ENCODE peak calls at places on chromosomes 2 and 18, in eight cellular contexts. B is fibroblast of lung, D is spleen, X is H9, P is IMR-90, E is tibial artery, C is NT2/D1, Q is cardiac muscle cell. G is an unnamed sample.

GRCh38 chr2:239555566-239555895 is 154.7 kb upstream of the HDAC4 start:
- DNase-seq in E (peak; percentile 3), X (no peak), Q (no peak), C (no peak), B (no peak), D (no peak), P (no peak), G (no peak)

GRCh38 chr2:12861344-12861942 is 144.7 kb downstream of the TRIB2 start:
- DNase-seq in Q (no peak), E (no peak), C (no peak), P (peak; percentile 78), B (peak; percentile 63), X (no peak), D (no peak), G (no peak)

GRCh38 chr2:106827178-106827577 is 58.8 kb downstream of the ST6GAL2 start:
- DNase-seq in B (peak; percentile 44), E (no peak), X (no peak), Q (no peak), D (no peak), P (no peak), C (no peak), G (no peak)

GRCh38 chr2:75381032-75381431 is 179.7 kb downstream of the EVA1A start:
- DNase-seq in Q (no peak), X (no peak), B (no peak), D (no peak), E (no peak), C (no peak), P (no peak), G (no peak)

GRCh38 chr2:20650412-20650879 is 452 bp downstream of the HS1BP3 start:
- DNase-seq in Q (no peak), D (no peak), P (peak; percentile 38), C (no peak), X (peak; percentile 54), E (no peak), B (peak; percentile 38), G (peak; percentile 54)

GRCh38 chr2:217398101-217398500 is 538.2 kb upstream of the TNP1 start:
- DNase-seq in B (peak; percentile 63), C (no peak), E (no peak), Q (no peak), X (no peak), D (no peak), P (no peak), G (no peak)

GRCh38 chr2:2542316-2542715 is 211.2 kb upstream of the MYT1L start:
- DNase-seq in X (no peak), E (peak; percentile 51), C (no peak), Q (no peak), D (no peak), B (no peak), P (no peak), G (no peak)

GRCh38 chr2:61470122-61470951 is 550 bp downstream of the USP34 start:
- DNase-seq in E (peak; percentile 93), P (no peak), C (no peak), X (peak; percentile 88), B (peak; percentile 66), Q (peak; percentile 91), D (peak; percentile 96), G (peak; percentile 96)

GRCh38 chr2:72940786-72941185 is 23.5 kb downstream of the EMX1 start:
- DNase-seq in D (no peak), C (peak; percentile 86), B (peak; percentile 66), P (peak; percentile 81), E (no peak), X (no peak), Q (no peak), G (peak; percentile 48)

GRCh38 chr2:157178865-157179264 is 78.6 kb upstream of the GALNT5 start:
- DNase-seq in C (no peak), D (no peak), P (no peak), Q (no peak), B (no peak), E (no peak), X (no peak), G (no peak)

GRCh38 chr2:30106543-30106942 is 40.3 kb upstream of the YPEL5 start:
- DNase-seq in X (no peak), E (no peak), B (peak; percentile 83), C (no peak), D (no peak), P (peak; percentile 47), Q (no peak), G (no peak)

GRCh38 chr18:31241900-31242409 is 76.0 kb upstream of the DSG1 start:
- DNase-seq in D (no peak), E (no peak), Q (peak; percentile 39), B (peak; percentile 58), P (peak; percentile 16), X (peak; percentile 67), C (no peak), G (peak; percentile 78)

GRCh38 chr2:225400546-225400945 is 1.0 kb downstream of the NYAP2 start:
- DNase-seq in C (no peak), X (no peak), E (no peak), Q (no peak), P (no peak), B (no peak), D (no peak), G (no peak)

GRCh38 chr2:121408641-121409040 is 122.0 kb upstream of the RNU4ATAC start:
- DNase-seq in X (no peak), P (peak; percentile 82), B (peak; percentile 29), Q (no peak), E (no peak), C (no peak), D (no peak), G (no peak)

GRCh38 chr2:186852508-186852907 is 3.5 kb upstream of the ZSWIM2 start:
- DNase-seq in Q (no peak), P (no peak), X (no peak), D (no peak), B (no peak), E (no peak), C (no peak), G (no peak)

GRCh38 chr2:110106642-110107041 is 9.0 kb downstream of the MALL start:
- DNase-seq in D (no peak), X (no peak), Q (no peak), B (peak; percentile 97), E (no peak), P (peak; percentile 93), C (no peak), G (no peak)
- H3K4me1 ChIP-seq in D (peaks cover 19% of the 10 kb centered on the region), X (no peaks in the 10 kb centered on the region), Q (no peaks in the 10 kb centered on the region), B (peaks cover 31% of the 10 kb centered on the region), E (peaks cover 8% of the 10 kb centered on the region), P (peaks cover 29% of the 10 kb centered on the region), C (no peaks in the 10 kb centered on the region), G (no peaks in the 10 kb centered on the region)

GRCh38 chr2:134134827-134135226 is 119.0 kb upstream of the MGAT5 start:
- DNase-seq in C (no peak), D (no peak), P (no peak), E (no peak), X (no peak), B (no peak), Q (no peak), G (no peak)

GRCh38 chr2:134137182-134137595 is 116.7 kb upstream of the MGAT5 start:
- DNase-seq in P (peak; percentile 55), Q (peak; percentile 79), C (no peak), E (no peak), D (no peak), B (peak; percentile 75), X (no peak), G (no peak)

GRCh38 chr2:134138115-134138514 is 115.8 kb upstream of the MGAT5 start:
- DNase-seq in C (no peak), Q (no peak), P (peak; percentile 45), E (no peak), X (no peak), D (no peak), B (peak; percentile 52), G (no peak)

GRCh38 chr2:134135793-134136192 is 118.1 kb upstream of the MGAT5 start:
- DNase-seq in P (no peak), Q (no peak), D (no peak), C (no peak), B (no peak), X (no peak), E (no peak), G (no peak)

GRCh38 chr2:134136702-134137101 is 117.2 kb upstream of the MGAT5 start:
- DNase-seq in C (no peak), X (no peak), E (no peak), B (no peak), D (no peak), Q (no peak), P (no peak), G (no peak)
- H3K4me1 ChIP-seq in C (peaks cover 5% of the 10 kb centered on the region), X (peaks cover 17% of the 10 kb centered on the region), E (peaks cover 11% of the 10 kb centered on the region), B (peaks cover 25% of the 10 kb centered on the region), D (peaks cover 74% of the 10 kb centered on the region), Q (peaks cover 57% of the 10 kb centered on the region), P (peaks cover 13% of the 10 kb centered on the region), G (peaks cover 2% of the 10 kb centered on the region)

GRCh38 chr2:46909771-46910419 is 5.7 kb downstream of the MCFD2 start:
- DNase-seq in B (peak; percentile 95), P (peak; percentile 88), E (no peak), Q (no peak), C (no peak), D (no peak), X (no peak), G (no peak)
- H3K4me1 ChIP-seq in B (peaks cover 25% of the 10 kb centered on the region), P (peaks cover 14% of the 10 kb centered on the region), E (peaks cover 16% of the 10 kb centered on the region), Q (peaks cover 6% of the 10 kb centered on the region), C (peaks cover 9% of the 10 kb centered on the region), D (peaks cover 49% of the 10 kb centered on the region), X (no peaks in the 10 kb centered on the region), G (peaks cover 7% of the 10 kb centered on the region)

DNA sequence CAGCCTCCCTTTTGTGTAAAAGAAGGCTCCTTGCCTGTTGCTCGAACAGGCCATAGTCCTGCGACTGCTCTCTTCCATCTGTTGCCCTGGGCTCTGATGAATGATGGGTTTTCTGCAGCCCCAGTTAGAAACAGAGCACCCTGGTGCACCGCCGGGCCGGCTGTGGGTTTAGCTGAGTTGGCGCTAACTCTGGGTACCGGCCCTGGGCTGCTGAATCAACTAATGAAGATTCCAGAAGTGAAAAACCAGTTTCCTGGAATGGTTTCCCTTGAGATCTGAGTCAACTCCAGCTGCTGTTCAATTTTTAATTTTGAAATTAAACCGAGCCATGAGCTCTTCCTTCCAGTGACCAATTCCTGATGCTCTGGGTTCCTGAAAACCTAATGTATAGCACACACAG is 5.7 kb downstream of the COL6A3 start:
- DNase-seq in P (peak; percentile 66), E (peak; percentile 73), X (no peak), C (no peak), B (peak; percentile 69), Q (no peak), D (no peak), G (no peak)
- H3K4me1 ChIP-seq in P (peaks cover 22% of the 10 kb centered on the region), E (peaks cover 20% of the 10 kb centered on the region), X (no peaks in the 10 kb centered on the region), C (peaks cover 5% of the 10 kb centered on the region), B (peaks cover 25% of the 10 kb centered on the region), Q (no peaks in the 10 kb centered on the region), D (no peaks in the 10 kb centered on the region), G (no peaks in the 10 kb centered on the region)

DNA sequence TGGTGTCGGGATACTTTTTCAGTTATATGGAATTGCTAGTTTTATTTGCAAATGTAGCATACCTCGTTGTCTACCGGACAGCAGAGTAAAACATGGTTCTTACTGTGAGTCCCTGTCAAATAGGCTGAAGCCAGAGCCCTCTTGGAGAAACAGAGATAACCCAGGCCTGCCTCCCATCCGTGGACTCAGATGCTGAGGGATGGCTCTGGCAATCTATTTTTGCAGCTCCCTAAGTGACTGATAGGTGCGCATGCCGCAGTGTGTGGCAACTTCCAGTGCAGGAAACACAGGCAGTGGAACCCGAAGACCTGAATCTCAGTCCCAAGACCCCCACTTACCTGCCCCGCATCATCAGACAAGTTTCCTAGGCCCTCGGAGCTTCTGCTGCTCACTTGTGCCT is 33.6 kb downstream of the STEAP3 start:
- DNase-seq in Q (peak; percentile 38), X (peak; percentile 20), B (no peak), E (no peak), C (no peak), P (no peak), D (no peak), G (no peak)
- H3K4me1 ChIP-seq in Q (peaks cover 20% of the 10 kb centered on the region), X (no peaks in the 10 kb centered on the region), B (peaks cover 32% of the 10 kb centered on the region), E (no peaks in the 10 kb centered on the region), C (peaks cover 40% of the 10 kb centered on the region), P (peaks cover 27% of the 10 kb centered on the region), D (no peaks in the 10 kb centered on the region), G (peaks cover 12% of the 10 kb centered on the region)

G was measured in HAP-1.